ENCODE peak calls at places on chromosomes 4 and X, in eight cellular contexts. B is transverse colon; M is right cardiac atrium; L is right atrium auricular region; Z is PC-3; R is adipocyte; X is CD4-positive, CD25-positive, alpha-beta regulatory T cell; P is CD8-positive, alpha-beta memory T cell. W is an unnamed sample.

GRCh38 chr4:182655321-182655720 is 261.9 kb downstream of the DCTD start:
- DNase-seq in B (no peak), M (no peak), L (no peak), Z (no peak), R (no peak), X (no peak), P (no peak), W (no peak)

GRCh38 chr4:151218343-151218742 is 58.6 kb upstream of the PRSS48 start:
- DNase-seq in B (no peak), M (no peak), L (no peak), Z (no peak), R (peak; percentile 41), X (no peak), P (no peak), W (peak; percentile 56)

GRCh38 chrX:50281253-50281652 is 76.7 kb downstream of the CCNB3 start:
- DNase-seq in B (no peak), M (no peak), L (no peak), Z (no peak), R (no peak), X (no peak), P (no peak), W (no peak)

GRCh38 chr4:182548156-182548555 is 305.0 kb downstream of the TENM3 start:
- DNase-seq in B (no peak), M (no peak), L (no peak), Z (no peak), R (no peak), X (no peak), P (no peak), W (no peak)

GRCh38 chrX:68504237-68504636 is 5.4 kb downstream of the YIPF6 start:
- DNase-seq in B (no peak), M (no peak), L (no peak), Z (peak; percentile 75), R (no peak), X (peak; percentile 35), P (no peak), W (peak; percentile 66)

GRCh38 chrX:20066968-20067708 is 49.6 kb downstream of the MAP7D2 start:
- DNase-seq in B (peak; percentile 22), M (no peak), L (no peak), Z (peak; percentile 73), R (peak; percentile 57), X (peak; percentile 15), P (peak; percentile 10), W (peak; percentile 60)

GRCh38 chr4:144291164-144291563 is 150.6 kb upstream of the GYPA start:
- DNase-seq in B (no peak), M (no peak), L (no peak), Z (no peak), R (peak; percentile 25), X (no peak), P (no peak), W (no peak)

GRCh38 chr4:602559-602942 is 22.8 kb upstream of the PDE6B start:
- DNase-seq in B (peak; percentile 88), M (no peak), L (peak; percentile 55), Z (peak; percentile 80), R (no peak), X (no peak), P (peak; percentile 36), W (peak; percentile 29)

GRCh38 chrX:38930474-38930873 is 129.2 kb downstream of the MID1IP1 start:
- DNase-seq in B (no peak), M (no peak), L (no peak), Z (no peak), R (no peak), X (no peak), P (no peak), W (no peak)

GRCh38 chr4:109658871-109659410 is 44.3 kb downstream of the CASP6 start:
- DNase-seq in B (no peak), M (no peak), L (no peak), Z (no peak), R (no peak), X (peak; percentile 31), P (no peak), W (peak; percentile 34)

GRCh38 chr4:109576462-109576861 is 16.4 kb downstream of the MCUB start:
- DNase-seq in B (no peak), M (no peak), L (no peak), Z (no peak), R (no peak), X (no peak), P (no peak), W (peak; percentile 57)

GRCh38 chr4:161564230-161564834 is 599.5 kb downstream of the FSTL5 start:
- DNase-seq in B (no peak), M (no peak), L (no peak), Z (peak; percentile 43), R (peak; percentile 75), X (no peak), P (no peak), W (peak; percentile 37)

GRCh38 chrX:124530803-124531202 is 184.4 kb downstream of the SH2D1A start:
- DNase-seq in B (no peak), M (no peak), L (no peak), Z (no peak), R (no peak), X (no peak), P (no peak), W (no peak)

GRCh38 chr4:2742081-2742822 is 13.9 kb downstream of the TNIP2 start:
- DNase-seq in B (no peak), M (no peak), L (no peak), Z (no peak), R (no peak), X (no peak), P (no peak), W (no peak)

GRCh38 chr4:71456841-71457240 is 118.0 kb downstream of the SLC4A4 start:
- DNase-seq in B (no peak), M (no peak), L (no peak), Z (peak; percentile 92), R (peak; percentile 67), X (no peak), P (no peak), W (peak; percentile 69)

GRCh38 chr4:111879539-111879938 is 265.7 kb upstream of the FAM241A start:
- DNase-seq in B (no peak), M (no peak), L (no peak), Z (no peak), R (no peak), X (no peak), P (no peak), W (no peak)

GRCh38 chr4:40622913-40623312 is 6.8 kb downstream of the RBM47 start:
- DNase-seq in B (no peak), M (no peak), L (no peak), Z (peak; percentile 92), R (no peak), X (no peak), P (no peak), W (no peak)

GRCh38 chr4:16029329-16029728 is 54.5 kb downstream of the PROM1 start:
- DNase-seq in B (no peak), M (no peak), L (no peak), Z (no peak), R (peak; percentile 78), X (no peak), P (no peak), W (peak; percentile 55)

GRCh38 chrX:48472851-48473717 is 2.9 kb upstream of the FTSJ1 start:
- DNase-seq in B (no peak), M (no peak), L (no peak), Z (no peak), R (no peak), X (no peak), P (no peak), W (no peak)
- H3K4me3 ChIP-seq in B (no peak overlapping the region), M (no peak overlapping the region), L (no peak overlapping the region), Z (no peak overlapping the region), R (no peak overlapping the region), X (no peak overlapping the region), P (no peak overlapping the region), W (no peak overlapping the region)

DNA sequence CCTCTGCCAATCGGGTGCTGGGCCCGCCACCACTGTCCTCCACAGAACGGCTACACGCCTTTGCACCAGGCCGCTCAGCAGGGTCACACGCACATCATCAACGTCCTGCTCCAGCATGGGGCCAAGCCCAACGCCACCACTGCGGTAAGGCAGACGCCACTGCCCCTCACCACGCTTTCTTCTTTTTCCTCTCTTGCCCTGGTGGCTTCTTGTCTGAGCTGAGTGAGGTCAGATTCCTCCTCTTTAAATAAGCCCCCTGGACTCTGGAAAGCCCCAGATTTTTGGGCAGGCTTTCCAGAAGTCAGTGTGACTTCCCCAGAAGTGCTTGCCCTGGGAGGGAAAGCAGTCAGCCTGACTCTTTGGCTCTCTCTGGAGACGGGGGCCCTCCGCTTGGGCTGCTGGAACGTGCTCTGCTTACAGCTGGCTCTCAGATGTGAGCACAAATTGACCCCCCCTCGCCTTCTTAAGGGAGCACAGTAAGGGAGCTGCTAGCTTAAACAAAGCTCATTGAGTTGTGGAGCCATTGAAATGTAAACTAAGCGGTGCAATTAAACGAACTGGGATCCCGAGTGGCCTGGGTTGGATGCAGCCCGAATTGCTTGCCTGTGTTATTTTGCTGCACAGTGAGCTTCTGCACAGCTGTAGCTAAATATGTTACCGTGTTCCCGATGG is 243.1 kb downstream of the ANK2 start:
- DNase-seq in B (peak; percentile 19), M (peak; percentile 61), L (no peak), Z (no peak), R (no peak), X (no peak), P (no peak), W (peak; percentile 43)
- H3K4me3 ChIP-seq in B (no peak overlapping the region), M (peak overlapping the region; percentile 33), L (no peak overlapping the region), Z (no peak overlapping the region), R (peak overlapping the region; percentile 88), X (no peak overlapping the region), P (no peak overlapping the region), W (no peak overlapping the region)

DNA sequence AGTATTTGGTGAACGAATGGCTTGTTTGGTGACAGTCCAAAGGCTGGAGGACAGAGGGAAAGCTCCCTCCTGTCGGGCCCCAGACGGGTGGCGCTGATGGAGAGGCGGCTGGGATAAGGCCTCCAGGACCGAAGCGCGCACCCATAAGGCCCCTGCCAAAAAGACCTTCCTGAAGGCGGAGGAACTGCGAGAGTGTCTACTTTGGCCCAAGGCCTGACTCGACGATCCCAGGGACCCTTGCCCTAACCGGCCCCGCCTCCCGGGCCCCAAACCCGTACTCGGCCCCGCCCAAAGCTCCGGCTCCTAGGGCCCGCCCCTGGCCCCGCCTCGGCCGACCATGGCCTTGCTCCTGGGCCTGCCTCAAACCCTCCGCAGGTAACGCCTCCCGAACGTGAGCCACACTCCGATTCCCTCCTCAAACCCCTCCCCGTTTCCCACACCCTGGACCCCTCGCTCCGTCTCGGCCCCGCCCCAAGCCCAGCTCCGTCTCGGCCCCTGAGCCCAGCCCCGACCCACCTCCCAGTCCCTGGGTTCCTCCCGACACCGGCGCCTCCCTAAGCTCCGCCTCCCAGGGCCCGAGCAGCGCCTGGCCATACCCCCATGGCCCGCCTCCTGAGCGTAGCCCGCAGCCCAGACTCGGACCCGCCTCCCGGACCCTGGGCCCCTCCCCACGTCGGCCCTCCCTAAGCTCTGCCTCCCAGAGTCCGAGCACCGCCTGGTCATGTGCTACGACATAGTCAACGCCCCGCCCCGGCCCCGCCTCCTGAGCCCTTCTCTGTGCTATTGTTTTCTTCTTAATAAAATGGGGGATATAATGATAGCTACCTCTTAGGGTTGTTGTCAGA is 90.0 kb upstream of the DRD5 start:
- DNase-seq in B (peak; percentile 98), M (peak; percentile 98), L (peak; percentile 95), Z (peak; percentile 36), R (peak; percentile 25), X (peak; percentile 88), P (peak; percentile 90), W (peak; percentile 85)
- H3K4me3 ChIP-seq in B (peak overlapping the region; percentile 51), M (peak overlapping the region; percentile 65), L (peak overlapping the region; percentile 57), Z (no peak overlapping the region), R (peak overlapping the region; percentile 81), X (peak overlapping the region; percentile 69), P (peak overlapping the region; percentile 56), W (peak overlapping the region; percentile 59)

DNA sequence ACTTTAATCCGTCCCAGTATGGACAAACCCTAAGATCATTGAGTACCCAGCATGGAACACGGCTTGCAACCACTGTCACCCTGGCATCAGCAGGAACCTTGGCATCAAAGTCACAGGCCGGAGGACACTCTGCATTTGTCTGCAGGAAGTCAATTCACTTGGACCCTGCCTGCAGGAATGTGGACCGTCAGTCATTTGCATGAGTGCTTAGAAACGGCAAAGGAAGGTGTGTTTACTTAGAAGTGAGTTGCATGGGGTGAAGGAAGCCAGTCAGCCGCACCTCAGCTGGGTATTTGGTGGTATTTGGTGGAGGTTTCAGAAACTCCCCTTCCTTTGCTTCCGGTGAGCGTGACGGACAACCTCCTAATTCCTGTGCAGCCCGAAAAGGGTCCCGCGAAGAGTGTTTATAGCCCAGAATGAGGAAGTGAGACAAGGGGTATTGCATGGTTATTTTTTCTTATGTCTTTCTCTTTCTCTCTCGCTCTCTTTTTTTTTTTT is 15.5 kb downstream of the P2RY8 start:
- DNase-seq in B (peak; percentile 71), M (no peak), L (peak; percentile 58), Z (no peak), R (no peak), X (peak; percentile 71), P (peak; percentile 78), W (no peak)
- H3K4me3 ChIP-seq in B (no peak overlapping the region), M (no peak overlapping the region), L (no peak overlapping the region), Z (no peak overlapping the region), R (no peak overlapping the region), X (peak overlapping the region; percentile 71), P (peak overlapping the region; percentile 7), W (no peak overlapping the region)

W was measured in fibroblast of pulmonary artery.